ENCODE peak calls at places on chromosomes 4 and X, in nine cellular contexts. L, C, A, P, U, H, D, J and G are unnamed samples.

GRCh38 chr4:167100120-167100519 is 134.2 kb downstream of the SPOCK3 start:
- DNase-seq in H (peak), C (no peak), A (peak), D (no peak), P (no peak), J (no peak), L (no peak), U (no peak), G (no peak)

GRCh38 chrX:134418317-134419113 is 41.5 kb upstream of the HPRT1 start:
- DNase-seq in J (no peak), C (no peak), L (no peak), P (no peak), H (no peak), A (no peak), D (no peak), U (no peak), G (no peak)

GRCh38 chr4:47926667-47927258 is 12.4 kb upstream of the NFXL1 start:
- DNase-seq in A (peak), J (peak), H (peak), C (no peak), U (peak), P (peak), D (peak), L (peak), G (peak)

GRCh38 chr4:61195064-61195463 is 5.1 kb upstream of the ADGRL3 start:
- DNase-seq in P (no peak), A (no peak), H (no peak), L (no peak), J (no peak), U (no peak), C (no peak), D (no peak), G (no peak)

GRCh38 chrX:155027509-155028066 is 944 bp downstream of the FUNDC2 start:
- DNase-seq in C (no peak), A (peak), D (no peak), U (no peak), P (no peak), J (peak), L (no peak), H (peak), G (no peak)

GRCh38 chrX:94676285-94676684 is 1002.3 kb downstream of the FAM133A start:
- DNase-seq in A (no peak), C (no peak), L (no peak), J (no peak), H (no peak), U (no peak), P (no peak), D (no peak), G (no peak)

GRCh38 chr4:8674311-8674885 is 81.8 kb downstream of the CPZ start:
- DNase-seq in P (no peak), U (no peak), A (no peak), D (no peak), H (no peak), L (no peak), C (no peak), J (no peak), G (peak)

GRCh38 chr4:10036926-10037325 is 15.6 kb upstream of the SLC2A9 start:
- DNase-seq in A (no peak), U (no peak), C (no peak), H (no peak), L (no peak), D (no peak), J (no peak), P (no peak), G (no peak)

GRCh38 chr4:108834787-108835384 is 72.0 kb upstream of the ETNPPL start:
- DNase-seq in A (peak), U (peak), P (no peak), J (peak), L (no peak), H (peak), D (no peak), C (no peak), G (peak)

GRCh38 chrX:7242613-7243012 is 94.7 kb upstream of the PUDP start:
- DNase-seq in A (no peak), C (no peak), U (no peak), J (no peak), L (no peak), H (no peak), P (no peak), D (no peak), G (no peak)

GRCh38 chrX:41332408-41332987 is 1.5 kb upstream of the DDX3X start:
- DNase-seq in J (no peak), H (no peak), L (no peak), A (peak), C (no peak), P (no peak), U (no peak), D (no peak), G (no peak)

GRCh38 chr4:139564502-139564901 is 8.5 kb upstream of the SETD7 start:
- DNase-seq in L (no peak), J (no peak), H (no peak), U (no peak), A (no peak), C (no peak), P (no peak), D (no peak), G (no peak)

GRCh38 chrX:141341743-141342142 is 99.4 kb upstream of the SPANXC start:
- DNase-seq in U (no peak), P (no peak), D (no peak), L (no peak), C (no peak), J (no peak), A (no peak), H (no peak), G (no peak)

GRCh38 chr4:99301376-99302164 is 10.8 kb upstream of the ADH1A start:
- DNase-seq in L (no peak), C (no peak), P (no peak), H (peak), A (no peak), U (no peak), D (no peak), J (no peak), G (peak)

GRCh38 chr4:141637565-141637964 is 1.2 kb downstream of the IL15 start:
- DNase-seq in J (no peak), D (no peak), P (no peak), U (no peak), L (no peak), A (no peak), C (no peak), H (peak), G (peak)

GRCh38 chrX:66021407-66021757 is 18.5 kb downstream of the VSIG4 start:
- DNase-seq in J (no peak), U (no peak), C (no peak), L (no peak), A (no peak), P (no peak), H (no peak), D (no peak), G (no peak)

GRCh38 chr4:46404961-46405360 is 15.0 kb upstream of the GABRA2 start:
- DNase-seq in P (no peak), A (no peak), L (no peak), D (no peak), H (peak), U (no peak), J (no peak), C (no peak), G (no peak)

GRCh38 chrX:44020693-44021092 is 47.5 kb upstream of the NDP start:
- DNase-seq in A (no peak), J (peak), C (no peak), U (no peak), D (no peak), L (no peak), P (no peak), H (no peak), G (peak)

GRCh38 chr4:28350485-28350884 is 1489.8 kb downstream of the STIM2 start:
- DNase-seq in D (no peak), L (no peak), P (no peak), U (no peak), C (no peak), A (no peak), J (peak), H (peak), G (peak)
- TF ChIP-seq CTCF in D (no peak), L (no peak), P (no peak), U (no peak), C (no peak), A (no peak), J (no peak), H (no peak), G (no peak)

DNA sequence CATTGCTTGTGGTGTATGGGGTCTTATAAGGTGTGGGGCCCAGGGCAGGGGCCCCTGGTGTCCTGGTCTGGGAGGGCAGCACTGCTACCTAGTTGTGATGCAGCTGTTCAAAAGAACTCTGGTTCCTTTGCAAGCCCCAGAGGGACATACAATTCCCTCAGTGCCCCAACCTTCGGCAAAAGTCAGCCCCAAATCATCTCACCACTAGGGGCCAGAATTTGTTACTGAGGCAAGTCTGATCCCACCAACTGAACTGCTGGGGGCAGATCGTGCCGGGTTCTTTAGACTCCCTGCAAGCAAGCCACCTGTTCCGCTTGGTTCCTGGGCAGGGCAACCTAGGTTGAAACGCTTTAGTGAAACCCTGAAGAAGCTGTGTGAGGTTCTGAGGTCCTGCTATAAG is 180.1 kb upstream of the S100G start:
- DNase-seq in H (no peak), P (no peak), D (no peak), L (no peak), J (no peak), A (no peak), U (no peak), C (no peak), G (peak)
- TF ChIP-seq CTCF in H (peak), P (no peak), D (no peak), L (no peak), J (peak), A (no peak), U (peak), C (no peak), G (peak)

GRCh38 chr4:92362002-92362401 is 58.2 kb downstream of the GRID2 start:
- DNase-seq in P (no peak), J (no peak), H (no peak), D (no peak), L (no peak), U (no peak), A (no peak), C (no peak), G (no peak)

DNA sequence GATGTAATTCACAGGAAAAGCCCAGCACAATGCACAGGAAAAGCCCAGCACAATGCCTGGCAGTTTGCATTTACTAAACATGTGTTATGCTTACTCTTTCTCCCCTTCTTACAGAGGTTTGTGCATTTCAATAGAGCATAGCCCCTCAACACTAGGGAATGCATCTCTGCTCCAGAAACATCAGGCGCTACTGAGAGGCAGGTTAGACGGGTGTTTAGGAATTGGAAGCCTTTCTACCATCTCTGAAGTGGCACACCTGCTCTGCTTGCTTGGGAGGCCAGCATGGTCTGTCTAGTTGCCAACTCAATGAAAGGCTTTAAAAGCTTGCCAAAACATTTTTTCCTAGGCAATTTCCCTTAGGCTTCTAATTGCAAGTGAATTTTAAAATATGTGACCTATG is 55.7 kb downstream of the GRID2 start:
- DNase-seq in J (no peak), D (no peak), P (peak), U (no peak), L (no peak), A (peak), C (no peak), H (no peak), G (no peak)
- TF ChIP-seq CTCF in J (no peak), D (no peak), P (no peak), U (no peak), L (no peak), A (no peak), C (no peak), H (no peak), G (no peak)

DNA sequence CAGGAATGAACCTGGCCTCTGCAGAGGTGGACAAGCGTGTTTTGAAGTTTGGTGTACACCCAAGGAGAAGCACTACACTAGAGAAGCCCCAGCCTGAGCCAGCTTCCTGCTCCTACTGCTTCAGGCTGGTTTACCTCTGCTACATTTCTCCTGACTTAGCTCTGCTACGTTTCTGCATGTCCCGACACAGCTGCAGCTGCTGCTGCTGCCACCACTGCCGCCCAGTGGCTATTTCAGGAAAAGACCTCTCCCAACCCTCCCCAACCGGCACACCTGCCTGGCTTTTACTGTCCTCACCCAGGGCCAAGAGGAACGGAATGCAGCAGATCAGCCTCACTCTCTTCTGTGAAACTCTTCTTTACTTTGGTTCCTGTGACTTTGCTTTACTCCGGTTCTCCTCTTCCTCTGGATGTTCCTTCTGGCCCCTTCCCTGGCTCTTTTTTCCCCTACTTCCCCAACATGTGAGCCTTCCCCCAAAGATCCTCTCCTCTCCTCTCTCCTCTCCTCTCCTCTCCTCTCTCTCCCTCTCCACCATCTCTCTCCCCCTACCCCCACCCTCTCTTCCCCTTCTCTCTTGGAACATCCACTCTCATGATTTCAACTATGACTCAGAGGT is 3.1 kb upstream of the P2RY4 start:
- DNase-seq in H (peak), L (peak), U (peak), J (peak), D (peak), A (peak), C (no peak), P (no peak), G (no peak)
- TF ChIP-seq CTCF in H (peak), L (peak), U (peak), J (peak), D (peak), A (peak), C (no peak), P (peak), G (peak)

GRCh38 chr4:3829954-3830773 is 64.0 kb downstream of the ADRA2C start:
- DNase-seq in U (no peak), H (no peak), J (no peak), P (no peak), D (no peak), C (no peak), L (no peak), A (no peak), G (peak)
- TF ChIP-seq CTCF in U (no peak), H (no peak), J (no peak), P (no peak), D (no peak), C (no peak), L (no peak), A (no peak), G (no peak)

DNA sequence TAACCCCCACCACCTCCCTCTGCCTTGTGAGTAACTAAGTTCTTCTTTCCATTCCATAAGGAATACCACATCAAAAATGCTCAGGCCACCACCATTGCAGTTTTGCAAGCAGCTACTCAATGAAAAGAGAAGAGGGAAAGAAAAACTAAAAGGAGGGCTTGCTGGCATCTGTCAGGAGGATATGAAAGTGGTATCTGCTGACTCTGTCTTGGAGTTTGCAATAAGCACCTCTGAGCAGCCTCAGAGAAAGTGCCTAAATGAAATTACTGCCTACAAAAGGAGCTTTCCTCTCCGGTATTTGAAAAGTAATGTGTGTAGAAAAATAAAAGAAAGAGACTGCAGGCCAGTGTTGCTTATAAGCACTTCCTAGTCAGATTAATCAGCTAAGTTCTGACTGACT is 228.7 kb downstream of the OPHN1 start:
- DNase-seq in C (no peak), H (no peak), A (no peak), P (no peak), D (no peak), L (no peak), U (no peak), J (no peak), G (no peak)
- TF ChIP-seq CTCF in C (no peak), H (no peak), A (no peak), P (no peak), D (no peak), L (no peak), U (no peak), J (no peak), G (no peak)

DNA sequence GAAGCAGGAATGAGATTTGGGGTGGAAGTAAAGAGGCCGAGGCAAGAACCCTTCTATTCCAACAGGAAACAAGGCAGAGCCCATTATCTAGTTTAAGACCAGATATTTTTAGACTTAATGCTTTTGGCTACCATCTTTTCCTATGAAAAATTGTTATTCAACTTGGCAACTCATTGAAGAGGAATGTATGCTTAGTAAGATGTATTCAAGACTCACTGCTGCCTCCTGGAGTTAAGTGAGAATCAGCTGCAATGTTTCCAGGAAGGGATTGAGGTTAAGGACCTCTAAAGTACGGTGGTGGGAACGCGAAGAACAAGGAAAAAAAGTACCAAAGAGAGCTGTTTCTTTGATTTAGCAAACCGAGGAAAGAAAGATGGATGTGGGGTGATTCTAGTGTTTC is 89.1 kb downstream of the RAPGEF2 start:
- DNase-seq in C (no peak), P (no peak), A (peak), U (no peak), H (peak), D (no peak), J (peak), L (no peak), G (peak)
- TF ChIP-seq CTCF in C (no peak), P (no peak), A (peak), U (peak), H (peak), D (no peak), J (peak), L (peak), G (peak)

DNA sequence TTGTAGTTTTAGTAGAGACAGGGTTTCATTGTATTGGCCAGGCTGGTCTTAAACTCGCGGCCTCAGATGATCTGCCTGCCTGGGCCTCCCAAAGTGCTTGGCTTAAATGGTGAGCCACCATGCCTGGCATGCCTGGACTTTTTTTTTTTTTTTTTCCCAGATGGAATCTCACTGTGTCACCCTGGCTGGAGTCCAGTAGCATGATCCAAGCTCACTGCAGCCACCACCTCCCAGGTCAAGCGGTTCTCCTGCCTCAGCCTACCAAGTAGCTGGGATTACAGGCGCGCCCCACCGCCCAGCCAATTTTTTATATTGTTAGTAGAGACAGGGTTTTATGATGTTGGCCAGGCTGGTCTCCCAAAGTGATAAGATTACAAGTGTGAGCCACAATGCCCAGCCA is 8.4 kb downstream of the UBE2K start:
- DNase-seq in H (peak), U (no peak), D (no peak), P (peak), A (peak), C (no peak), J (peak), L (no peak), G (peak)
- TF ChIP-seq CTCF in H (no peak), U (no peak), D (no peak), P (no peak), A (no peak), C (no peak), J (no peak), L (no peak), G (no peak)